ENCODE peak calls at places on chromosomes 6 and 20, in four cellular contexts. S, I, U and A are unnamed samples. For H3K4me1, the result is how much of the 10 kb centered on the place peaks cover.

GRCh38 chr20:59145926-59146800 is 17.5 kb upstream of the ZNF831 start:
- DNase-seq in S (no peak), I (no peak), U (no peak), A (no peak)

GRCh38 chr20:45987108-45987780 is 15.2 kb upstream of the ZNF335 start:
- DNase-seq in S (no peak), I (peak), U (peak), A (peak)

GRCh38 chr6:142913511-142914047 is 31.4 kb downstream of the HIVEP2 start:
- DNase-seq in S (no peak), I (no peak), U (no peak), A (peak)

GRCh38 chr6:20236899-20237600 is 24.8 kb upstream of the MBOAT1 start:
- DNase-seq in S (no peak), I (no peak), U (no peak), A (no peak)

GRCh38 chr6:133551847-133552331 is 310.7 kb downstream of the EYA4 start:
- DNase-seq in S (peak), I (no peak), U (no peak), A (peak)

GRCh38 chr6:5151295-5151954 is 66.3 kb downstream of the PPP1R3G start:
- DNase-seq in S (no peak), I (no peak), U (no peak), A (peak)

GRCh38 chr20:44394520-44395182 is 39.2 kb downstream of the HNF4A start:
- DNase-seq in S (peak), I (no peak), U (no peak), A (no peak)

GRCh38 chr20:547394-547793 is 3.8 kb upstream of the CSNK2A1 start:
- DNase-seq in S (no peak), I (no peak), U (no peak), A (no peak)

GRCh38 chr6:215335-216034 is 76.8 kb upstream of the DUSP22 start:
- DNase-seq in S (no peak), I (no peak), U (no peak), A (peak)

GRCh38 chr6:146601352-146601751 is 2.6 kb downstream of the ADGB start:
- DNase-seq in S (no peak), I (no peak), U (no peak), A (no peak)

GRCh38 chr6:136463796-136464542 is 86.3 kb downstream of the MAP7 start:
- DNase-seq in S (no peak), I (no peak), U (no peak), A (peak)

GRCh38 chr6:87029711-87030314 is 65.1 kb downstream of the CGA start:
- DNase-seq in S (no peak), I (no peak), U (peak), A (no peak)

GRCh38 chr20:36472656-36473071 is 68.7 kb upstream of the MYL9 start:
- DNase-seq in S (peak), I (peak), U (peak), A (peak)

GRCh38 chr6:108810057-108810643 is 38.1 kb upstream of the ARMC2 start:
- DNase-seq in S (no peak), I (no peak), U (no peak), A (no peak)

GRCh38 chr6:26234421-26235239 is 130.4 kb upstream of the BTN3A2 start:
- DNase-seq in S (peak), I (no peak), U (peak), A (peak)

GRCh38 chr6:135012764-135013163 is 41.9 kb downstream of the HBS1L start:
- DNase-seq in S (no peak), I (no peak), U (no peak), A (no peak)

GRCh38 chr6:115663681-115664080 is 397.0 kb downstream of the FRK start:
- DNase-seq in S (no peak), I (no peak), U (no peak), A (no peak)

GRCh38 chr6:148635070-148635743 is 111.6 kb upstream of the UST start:
- DNase-seq in S (no peak), I (no peak), U (no peak), A (no peak)

GRCh38 chr20:16293590-16293989 is 279.7 kb downstream of the KIF16B start:
- DNase-seq in S (no peak), I (no peak), U (no peak), A (no peak)

GRCh38 chr6:39625209-39625608 is 100.0 kb downstream of the KIF6 start:
- DNase-seq in S (no peak), I (no peak), U (no peak), A (no peak)

GRCh38 chr6:92942549-92942948 is 476.8 kb downstream of the EPHA7 start:
- DNase-seq in S (no peak), I (no peak), U (no peak), A (no peak)

GRCh38 chr6:52549428-52549827 is 27.4 kb downstream of the TRAM2 start:
- DNase-seq in S (no peak), I (no peak), U (no peak), A (no peak)

GRCh38 chr6:81744136-81744535 is 8.3 kb downstream of the TENT5A start:
- DNase-seq in S (no peak), I (no peak), U (no peak), A (no peak)

GRCh38 chr20:61803903-61804804 is 261.5 kb downstream of the TAF4 start:
- DNase-seq in S (no peak), I (no peak), U (no peak), A (peak)

GRCh38 chr6:23533954-23534725 is 591.9 kb upstream of the NRSN1 start:
- DNase-seq in S (no peak), I (no peak), U (no peak), A (peak)

GRCh38 chr6:116969211-116969863 is 92.3 kb downstream of the RFX6 start:
- DNase-seq in S (no peak), I (peak), U (peak), A (peak)

GRCh38 chr6:89239338-89239737 is 22.2 kb upstream of the GABRR1 start:
- DNase-seq in S (no peak), I (no peak), U (no peak), A (no peak)

DNA sequence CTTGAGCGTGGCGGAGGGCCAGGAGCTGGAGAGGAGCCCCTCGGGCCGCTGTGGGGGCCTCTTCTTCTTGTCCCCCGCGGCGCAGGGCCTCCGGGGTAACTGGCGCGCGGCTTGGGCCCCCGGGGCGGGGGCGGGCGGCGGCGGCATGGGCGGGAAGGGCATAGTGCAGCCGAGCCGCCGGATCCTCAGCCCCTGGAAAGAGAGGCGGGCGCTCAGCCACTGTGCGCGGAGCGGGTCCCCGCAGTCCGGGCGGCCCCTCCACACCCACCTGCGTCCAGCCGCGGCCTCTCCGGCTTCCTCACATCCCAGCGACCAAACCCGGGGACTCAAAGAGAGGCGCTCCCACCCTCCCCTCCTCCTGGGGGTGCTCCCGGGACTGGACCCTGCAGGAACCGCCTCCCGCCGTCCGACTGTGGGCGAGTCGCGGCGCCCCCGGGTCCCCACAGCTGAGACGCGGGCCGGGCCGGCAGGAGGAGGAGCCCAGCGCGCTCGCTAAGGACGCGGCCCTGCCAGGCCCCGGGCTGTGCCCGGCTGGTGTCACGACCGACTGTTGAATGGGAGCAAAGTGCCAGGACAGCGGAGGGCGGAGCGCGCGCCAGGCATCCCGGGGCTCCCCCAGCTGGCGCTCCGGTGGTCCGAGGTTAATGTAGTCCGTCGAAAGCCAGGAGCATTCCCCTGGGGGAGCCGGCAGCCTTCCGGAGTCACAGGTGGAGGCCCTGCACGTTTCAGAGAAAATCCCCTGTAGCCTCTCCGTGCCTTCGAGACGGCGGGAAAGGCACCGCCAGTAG is at the start of gene PRR18:
- DNase-seq in S (no peak), I (peak), U (no peak), A (peak)
- H3K4me1 ChIP-seq in S (under half), I (under half), U (under half), A (under half)

DNA sequence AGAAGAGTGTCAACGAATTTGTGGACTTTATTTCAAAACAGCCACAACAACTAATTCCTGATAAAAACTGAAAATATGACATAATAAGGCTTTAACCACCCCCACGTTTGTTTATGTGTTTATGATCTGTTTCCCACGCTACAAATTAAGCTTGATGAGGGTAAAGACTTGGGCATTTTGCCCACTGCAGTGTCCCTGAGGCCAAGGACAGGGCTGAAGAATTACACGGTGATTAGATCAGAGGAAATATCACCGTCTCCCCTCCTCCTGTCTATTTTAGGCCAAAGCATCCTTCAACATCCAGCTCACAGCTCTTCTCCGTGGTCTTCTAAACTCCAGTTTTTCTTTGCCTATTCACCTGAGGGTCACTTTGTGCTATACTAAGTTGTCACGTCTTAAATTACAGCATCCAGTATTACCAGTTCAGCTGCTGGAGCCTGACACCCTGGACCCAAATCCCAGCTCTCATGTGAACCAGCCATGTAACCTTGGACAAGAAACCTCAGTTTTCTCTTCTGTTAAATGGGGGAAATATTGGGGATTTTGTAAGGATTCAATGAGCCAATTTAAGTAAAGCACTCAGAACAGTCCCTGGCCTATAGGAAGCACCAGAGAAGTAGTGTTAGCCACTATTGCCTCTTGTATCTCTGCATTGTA is 15.2 kb upstream of the ARFGEF2 start:
- DNase-seq in S (no peak), I (no peak), U (no peak), A (no peak)
- TF ChIP-seq CTCF in S (no peak), I (no peak), U (no peak), A (no peak)

GRCh38 chr6:33688006-33688405 is 23.5 kb downstream of the UQCC2 start:
- DNase-seq in S (no peak), I (no peak), U (no peak), A (no peak)
- TF ChIP-seq POLR2A in S (no peak), I (no peak), U (no peak), A (no peak)

GRCh38 chr6:13006578-13007300 is 290.2 kb downstream of the PHACTR1 start:
- DNase-seq in S (no peak), I (no peak), U (no peak), A (no peak)
- H3K4me1 ChIP-seq in S (under half), I (under half), U (under half), A (under half)

DNA sequence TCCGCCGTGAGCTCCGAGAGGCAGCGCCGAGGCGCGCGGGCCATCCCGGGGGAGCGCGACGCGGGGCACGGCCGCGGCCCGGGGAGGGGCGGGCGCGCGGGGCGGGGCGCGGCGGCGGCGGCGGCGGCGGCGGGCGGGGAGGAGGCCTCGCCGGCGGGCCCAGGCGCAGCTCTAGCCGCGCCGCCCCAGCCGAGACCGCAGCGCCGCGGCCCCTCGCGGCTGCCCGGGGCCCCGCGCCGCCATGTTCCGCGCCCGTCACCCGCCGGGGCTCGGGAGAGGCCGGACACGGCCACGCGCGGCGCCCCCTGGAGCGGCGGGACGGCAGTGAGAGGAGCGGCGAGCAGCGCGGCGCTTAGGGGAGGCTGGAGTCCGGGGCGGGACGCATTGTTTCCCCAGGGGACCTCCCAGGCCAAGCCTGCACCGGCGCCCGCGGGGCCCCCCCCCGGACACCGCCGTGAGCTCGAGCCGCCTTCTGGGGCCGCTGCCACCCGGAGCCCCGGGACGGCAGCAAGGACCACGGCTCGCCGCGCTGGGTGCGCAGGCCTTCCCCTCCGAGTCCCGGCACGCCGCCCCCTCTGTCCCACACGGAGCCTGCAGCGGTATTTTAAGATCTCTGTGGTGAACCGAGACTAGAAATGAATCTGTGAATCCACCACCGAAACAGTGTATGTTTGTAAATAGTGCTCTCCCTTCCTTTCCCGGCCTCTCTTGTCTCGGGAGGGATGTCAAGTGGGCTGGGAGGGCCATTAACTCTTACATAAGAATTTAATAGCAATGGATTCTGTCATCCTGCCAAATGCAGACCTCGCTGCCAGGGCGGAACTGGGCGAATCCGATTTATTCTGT is at the start of gene KIF13A:
- DNase-seq in S (peak), I (peak), U (peak), A (peak)
- TF ChIP-seq CTCF in S (no peak), I (peak), U (no peak), A (no peak)